ENCODE peak calls at places on chromosome 5, in six cellular contexts. E, C, P, Z, D and O are unnamed samples.

GRCh38 chr5:176438959-176439757 is 9.0 kb upstream of the FAF2 start:
- DNase-seq in E (no peak), C (no peak), P (peak), Z (no peak), D (no peak), O (no peak)

GRCh38 chr5:95178046-95178651 is 106.7 kb downstream of the MCTP1 start:
- DNase-seq in E (peak), C (peak), P (peak), Z (no peak), D (no peak), O (no peak)

GRCh38 chr5:159444441-159445082 is 114.3 kb upstream of the IL12B start:
- DNase-seq in E (no peak), C (no peak), P (peak), Z (no peak), D (no peak), O (peak)

GRCh38 chr5:179668404-179668803 is 12.4 kb downstream of the CBY3 start:
- DNase-seq in E (peak), C (no peak), P (peak), Z (peak), D (peak), O (peak)

GRCh38 chr5:66796306-66797292 is 200.4 kb downstream of the MAST4 start:
- DNase-seq in E (no peak), C (no peak), P (no peak), Z (no peak), D (no peak), O (peak)

GRCh38 chr5:73501406-73501805 is 3.2 kb downstream of the BTF3 start:
- DNase-seq in E (no peak), C (no peak), P (no peak), Z (no peak), D (no peak), O (no peak)

GRCh38 chr5:73617510-73618279 is 8.3 kb upstream of the ARHGEF28 start:
- DNase-seq in E (no peak), C (no peak), P (no peak), Z (no peak), D (no peak), O (no peak)

GRCh38 chr5:76867827-76868693 is 18.2 kb downstream of the S100Z start:
- DNase-seq in E (peak), C (peak), P (peak), Z (no peak), D (peak), O (peak)

GRCh38 chr5:113230711-113231652 is 203.8 kb downstream of the TSSK1B start:
- DNase-seq in E (no peak), C (no peak), P (no peak), Z (no peak), D (no peak), O (no peak)

GRCh38 chr5:16733597-16733996 is 116.8 kb upstream of the RETREG1 start:
- DNase-seq in E (no peak), C (no peak), P (no peak), Z (no peak), D (no peak), O (no peak)

GRCh38 chr5:178640331-178641045 is 13.6 kb upstream of the CLK4 start:
- DNase-seq in E (no peak), C (no peak), P (no peak), Z (no peak), D (no peak), O (no peak)

GRCh38 chr5:89967806-89968444 is 441.6 kb downstream of the CETN3 start:
- DNase-seq in E (no peak), C (no peak), P (no peak), Z (no peak), D (no peak), O (no peak)

GRCh38 chr5:144404021-144404420 is 233.3 kb downstream of the KCTD16 start:
- DNase-seq in E (no peak), C (no peak), P (no peak), Z (no peak), D (no peak), O (no peak)

GRCh38 chr5:158502686-158503085 is 597.0 kb downstream of the EBF1 start:
- DNase-seq in E (no peak), C (no peak), P (no peak), Z (peak), D (no peak), O (no peak)

GRCh38 chr5:72106922-72107873 is at the start of gene MAP1B:
- DNase-seq in E (peak), C (no peak), P (peak), Z (no peak), D (peak), O (peak)

GRCh38 chr5:123089572-123089970 is 530 bp downstream of the PRDM6 start:
- DNase-seq in E (no peak), C (no peak), P (peak), Z (no peak), D (no peak), O (peak)

GRCh38 chr5:174612686-174613085 is 111.7 kb upstream of the MSX2 start:
- DNase-seq in E (no peak), C (no peak), P (no peak), Z (no peak), D (no peak), O (no peak)

GRCh38 chr5:2137444-2138050 is 254.8 kb upstream of the IRX4 start:
- DNase-seq in E (no peak), C (no peak), P (no peak), Z (no peak), D (no peak), O (no peak)

GRCh38 chr5:179371681-179372675 is 26.7 kb upstream of the ADAMTS2 start:
- DNase-seq in E (no peak), C (no peak), P (no peak), Z (no peak), D (no peak), O (peak)

GRCh38 chr5:104265531-104266130 is 703.0 kb upstream of the NUDT12 start:
- DNase-seq in E (no peak), C (no peak), P (no peak), Z (no peak), D (no peak), O (no peak)

GRCh38 chr5:177371705-177372533 is 12.3 kb upstream of the SLC34A1 start:
- DNase-seq in E (no peak), C (no peak), P (no peak), Z (no peak), D (no peak), O (no peak)

GRCh38 chr5:135891280-135891679 is 4.4 kb downstream of the IL9 start:
- DNase-seq in E (no peak), C (no peak), P (no peak), Z (no peak), D (no peak), O (no peak)

DNA sequence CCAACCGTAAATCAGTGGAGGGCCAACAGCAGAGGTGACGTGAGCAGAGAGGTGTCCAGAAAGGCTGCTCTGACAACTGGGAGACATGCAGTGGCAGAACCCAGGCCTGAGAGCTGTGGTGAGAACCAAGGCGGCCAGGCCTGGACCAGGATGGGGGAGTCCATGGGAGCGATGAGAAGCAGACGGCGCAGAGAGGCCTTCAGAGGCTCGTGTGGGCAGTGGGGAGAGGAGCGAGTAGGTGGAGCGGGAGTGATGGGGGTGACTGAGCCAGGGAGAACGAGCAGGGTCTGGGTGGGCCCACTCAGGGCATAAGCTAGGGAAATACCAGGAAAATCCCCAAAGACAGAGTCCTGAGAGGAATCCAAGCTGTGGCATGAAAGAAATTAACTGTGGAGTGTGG is 7.9 kb upstream of the IL3 start:
- DNase-seq in E (no peak), C (no peak), P (no peak), Z (no peak), D (no peak), O (no peak)
- TF ChIP-seq GABPA in E (no peak), C (no peak), P (no peak), Z (no peak), D (no peak), O (no peak)

GRCh38 chr5:132868754-132869153 is 2.3 kb downstream of the UQCRQ start:
- DNase-seq in E (no peak), C (no peak), P (no peak), Z (no peak), D (no peak), O (no peak)
- TF ChIP-seq GABPA in E (no peak), C (no peak), P (no peak), Z (no peak), D (no peak), O (no peak)

GRCh38 chr5:138504799-138505198 is 38.2 kb downstream of the ETF1 start:
- DNase-seq in E (no peak), C (no peak), P (no peak), Z (no peak), D (no peak), O (no peak)
- TF ChIP-seq GABPA in E (no peak), C (no peak), P (no peak), Z (no peak), D (no peak), O (no peak)

DNA sequence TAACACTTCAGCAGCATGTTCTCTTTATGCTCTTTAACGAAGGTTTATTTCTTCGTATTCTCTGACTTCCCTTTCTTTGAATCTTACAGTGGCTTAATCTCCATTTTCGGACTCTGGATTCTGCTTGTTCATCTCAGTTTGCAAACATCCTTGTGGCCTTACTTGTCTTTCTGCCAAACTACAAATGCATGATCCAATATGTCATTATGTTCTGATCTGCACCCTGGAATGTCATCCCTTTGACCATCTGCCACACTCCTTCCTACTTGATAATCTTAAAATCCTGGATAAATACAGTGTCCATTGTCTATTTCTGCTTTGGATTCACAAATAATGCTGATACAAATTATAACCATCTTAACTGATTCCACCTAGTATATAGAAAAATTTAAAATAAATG is 499.2 kb downstream of the CDH18 start:
- DNase-seq in E (no peak), C (no peak), P (no peak), Z (no peak), D (no peak), O (no peak)
- TF ChIP-seq GABPA in E (no peak), C (no peak), P (no peak), Z (no peak), D (no peak), O (no peak)